ENCODE peak calls at places on chromosome 10, in ten cellular contexts. N is 8988T, T is Calu3, O is NCI-H2107, L is amniotic epithelial cell, U is nephron progenitor cell, F is mesenchymal stem cell, X is left ventricle myocardium inferior, V is EH, Y is H7. H is an unnamed sample.

GRCh38 chr10:121187375-121187774 is 336.2 kb downstream of the WDR11 start:
- DNase-seq in N (no peak), T (no peak), O (no peak), L (no peak), U (no peak), F (no peak), X (no peak), V (no peak), Y (no peak), H (no peak)

GRCh38 chr10:31952066-31952465 is 23.4 kb upstream of the ARHGAP12 start:
- DNase-seq in N (no peak), T (no peak), O (no peak), L (peak), U (no peak), F (no peak), X (no peak), V (peak), Y (no peak), H (no peak)

GRCh38 chr10:16884485-16884884 is 67.3 kb upstream of the RSU1 start:
- DNase-seq in N (no peak), T (no peak), O (no peak), L (no peak), U (no peak), F (no peak), X (no peak), V (no peak), Y (no peak), H (no peak)

GRCh38 chr10:59960751-59961150 is 54.4 kb upstream of the CCDC6 start:
- DNase-seq in N (no peak), T (no peak), O (no peak), L (peak), U (no peak), F (peak), X (no peak), V (no peak), Y (no peak), H (no peak)

GRCh38 chr10:108638225-108638624 is 1285.1 kb downstream of the XPNPEP1 start:
- DNase-seq in N (no peak), T (no peak), O (no peak), L (peak), U (no peak), F (peak), X (no peak), V (no peak), Y (no peak), H (no peak)

GRCh38 chr10:94104316-94105060 is 110.8 kb downstream of the PLCE1 start:
- DNase-seq in N (no peak), T (no peak), O (no peak), L (peak), U (no peak), F (peak), X (no peak), V (peak), Y (no peak), H (no peak)

GRCh38 chr10:5297466-5297865 is 67.3 kb upstream of the UCN3 start:
- DNase-seq in N (no peak), T (no peak), O (no peak), L (peak), U (no peak), F (no peak), X (peak), V (no peak), Y (peak), H (no peak)

GRCh38 chr10:77939561-77940001 is 13.0 kb upstream of the DLG5 start:
- DNase-seq in N (no peak), T (no peak), O (no peak), L (peak), U (no peak), F (peak), X (peak), V (peak), Y (no peak), H (no peak)

GRCh38 chr10:1109795-1110673 is 53.8 kb downstream of the WDR37 start:
- DNase-seq in N (peak), T (peak), O (peak), L (peak), U (peak), F (peak), X (peak), V (peak), Y (peak), H (peak)

GRCh38 chr10:57249615-57250281 is 888.7 kb upstream of the ZWINT start:
- DNase-seq in N (no peak), T (no peak), O (no peak), L (no peak), U (no peak), F (no peak), X (no peak), V (no peak), Y (no peak), H (no peak)

GRCh38 chr10:86346169-86346793 is 20.3 kb downstream of the GRID1 start:
- DNase-seq in N (no peak), T (no peak), O (no peak), L (no peak), U (no peak), F (no peak), X (no peak), V (no peak), Y (no peak), H (no peak)

GRCh38 chr10:3495281-3495680 is 289.7 kb downstream of the KLF6 start:
- DNase-seq in N (no peak), T (no peak), O (no peak), L (no peak), U (no peak), F (peak), X (no peak), V (peak), Y (no peak), H (no peak)

GRCh38 chr10:13019280-13019679 is 17.8 kb upstream of the CCDC3 start:
- DNase-seq in N (no peak), T (no peak), O (no peak), L (no peak), U (no peak), F (no peak), X (no peak), V (no peak), Y (no peak), H (no peak)

GRCh38 chr10:112006831-112007230 is 176.7 kb downstream of the GPAM start:
- DNase-seq in N (no peak), T (no peak), O (no peak), L (no peak), U (no peak), F (no peak), X (no peak), V (no peak), Y (no peak), H (no peak)

GRCh38 chr10:3709456-3709855 is 75.6 kb downstream of the KLF6 start:
- DNase-seq in N (no peak), T (no peak), O (no peak), L (no peak), U (no peak), F (no peak), X (no peak), V (no peak), Y (no peak), H (no peak)

GRCh38 chr10:116521424-116522305 is 24.1 kb upstream of the PNLIP start:
- DNase-seq in N (no peak), T (peak), O (no peak), L (peak), U (peak), F (peak), X (no peak), V (peak), Y (peak), H (no peak)

GRCh38 chr10:100696477-100696901 is 48.9 kb upstream of the PAX2 start:
- DNase-seq in N (no peak), T (no peak), O (no peak), L (peak), U (no peak), F (no peak), X (no peak), V (no peak), Y (no peak), H (no peak)

GRCh38 chr10:43002596-43002995 is 74.3 kb upstream of the RET start:
- DNase-seq in N (no peak), T (no peak), O (no peak), L (no peak), U (no peak), F (no peak), X (no peak), V (no peak), Y (no peak), H (no peak)

GRCh38 chr10:95289003-95289920 is 1.5 kb downstream of the PDLIM1 start:
- DNase-seq in N (peak), T (no peak), O (no peak), L (no peak), U (no peak), F (peak), X (no peak), V (peak), Y (peak), H (no peak)

GRCh38 chr10:32210306-32211045 is 136.5 kb downstream of the EPC1 start:
- DNase-seq in N (peak), T (peak), O (no peak), L (peak), U (peak), F (peak), X (no peak), V (peak), Y (peak), H (peak)

GRCh38 chr10:118213456-118213855 is 128.7 kb downstream of the FAM204A start:
- DNase-seq in N (no peak), T (no peak), O (no peak), L (no peak), U (no peak), F (no peak), X (no peak), V (no peak), Y (no peak), H (no peak)

GRCh38 chr10:43062402-43063160 is 14.3 kb upstream of the RET start:
- DNase-seq in N (no peak), T (no peak), O (no peak), L (no peak), U (no peak), F (no peak), X (no peak), V (no peak), Y (no peak), H (no peak)

GRCh38 chr10:86188326-86188725 is 178.3 kb downstream of the GRID1 start:
- DNase-seq in N (no peak), T (no peak), O (no peak), L (no peak), U (no peak), F (no peak), X (no peak), V (no peak), Y (no peak), H (no peak)

GRCh38 chr10:120823251-120823650 is 27.9 kb upstream of the WDR11 start:
- DNase-seq in N (no peak), T (no peak), O (no peak), L (no peak), U (no peak), F (no peak), X (no peak), V (no peak), Y (no peak), H (no peak)

GRCh38 chr10:95422196-95422595 is 131.4 kb upstream of the PDLIM1 start:
- DNase-seq in N (no peak), T (no peak), O (no peak), L (no peak), U (no peak), F (no peak), X (no peak), V (no peak), Y (no peak), H (no peak)

GRCh38 chr10:124572751-124573150 is 111.1 kb downstream of the LHPP start:
- DNase-seq in N (no peak), T (no peak), O (no peak), L (no peak), U (no peak), F (no peak), X (no peak), V (no peak), Y (peak), H (no peak)

GRCh38 chr10:102832987-102833386 is 4.2 kb downstream of the CYP17A1 start:
- DNase-seq in N (no peak), T (no peak), O (no peak), L (no peak), U (no peak), F (no peak), X (no peak), V (peak), Y (no peak), H (no peak)

GRCh38 chr10:118595598-118596425 is at the start of gene PRLHR:
- DNase-seq in N (no peak), T (peak), O (no peak), L (peak), U (peak), F (peak), X (no peak), V (peak), Y (peak), H (peak)

GRCh38 chr10:130744631-130745030 is 566.9 kb downstream of the TCERG1L start:
- DNase-seq in N (no peak), T (no peak), O (no peak), L (no peak), U (no peak), F (no peak), X (no peak), V (no peak), Y (no peak), H (no peak)

GRCh38 chr10:78457804-78458483 is 424.3 kb downstream of the RPS24 start:
- DNase-seq in N (no peak), T (no peak), O (no peak), L (peak), U (no peak), F (peak), X (no peak), V (peak), Y (no peak), H (peak)

GRCh38 chr10:114349505-114350211 is 54.6 kb downstream of the AFAP1L2 start:
- DNase-seq in N (no peak), T (no peak), O (no peak), L (peak), U (no peak), F (peak), X (no peak), V (no peak), Y (no peak), H (no peak)

GRCh38 chr10:122435212-122435827 is 19.1 kb upstream of the ARMS2 start:
- DNase-seq in N (no peak), T (no peak), O (peak), L (peak), U (no peak), F (peak), X (no peak), V (peak), Y (no peak), H (no peak)

GRCh38 chr10:6995846-6996245 is 415.0 kb downstream of the SFMBT2 start:
- DNase-seq in N (no peak), T (no peak), O (no peak), L (no peak), U (no peak), F (no peak), X (no peak), V (peak), Y (no peak), H (no peak)

GRCh38 chr10:93475871-93476270 is 6.3 kb downstream of the MYOF start:
- DNase-seq in N (no peak), T (no peak), O (no peak), L (peak), U (no peak), F (peak), X (no peak), V (peak), Y (no peak), H (no peak)

GRCh38 chr10:78765726-78766335 is 302.9 kb upstream of the ZMIZ1 start:
- DNase-seq in N (no peak), T (no peak), O (no peak), L (no peak), U (no peak), F (no peak), X (no peak), V (no peak), Y (no peak), H (no peak)

GRCh38 chr10:107826166-107826565 is 661.7 kb upstream of the SORCS1 start:
- DNase-seq in N (no peak), T (no peak), O (no peak), L (no peak), U (no peak), F (no peak), X (no peak), V (no peak), Y (no peak), H (no peak)

H was measured in H54.